ENCODE peak calls at places on chromosomes 2 and 18, in six cellular contexts. Z is GM12865; U is MCF 10A; K is activated T-cell treated with anti-CD3 and anti-CD28 coated beads, Interleukin-2, amount 50 U/mL, for 48 hours; M is pulmonary artery endothelial cell; V is nephron progenitor cell. F is an unnamed sample.

GRCh38 chr2:9952286-9952737 is 819 bp downstream of the GRHL1 start:
- DNase-seq in Z (no peak), V (no peak), M (no peak), U (no peak), K (no peak), F (no peak)

GRCh38 chr2:84181927-84182326 is 277.2 kb downstream of the SUCLG1 start:
- DNase-seq in M (no peak), V (no peak), K (no peak), U (no peak), Z (no peak), F (no peak)

GRCh38 chr2:215973954-215974699 is 39.2 kb downstream of the MREG start:
- DNase-seq in K (no peak), V (no peak), U (peak; percentile 88), M (no peak), Z (no peak), F (no peak)

GRCh38 chr2:186474196-186474595 is 11.9 kb upstream of the ZC3H15 start:
- DNase-seq in V (no peak), M (no peak), K (no peak), U (no peak), Z (no peak), F (no peak)

GRCh38 chr2:216774620-216775019 is 79.3 kb upstream of the IGFBP5 start:
- DNase-seq in M (no peak), Z (no peak), K (no peak), U (peak; percentile 48), V (no peak), F (no peak)

GRCh38 chr2:66432801-66433694 is 1.9 kb upstream of the MEIS1 start:
- DNase-seq in M (peak; percentile 91), Z (no peak), K (no peak), V (peak; percentile 89), U (peak; percentile 94), F (no peak)

GRCh38 chr2:238864207-238865014 is 16.5 kb downstream of the TWIST2 start:
- DNase-seq in K (peak; percentile 66), U (peak; percentile 98), M (peak; percentile 91), Z (no peak), V (peak; percentile 63), F (no peak)

GRCh38 chr2:163248321-163249090 is 409.9 kb upstream of the KCNH7 start:
- DNase-seq in K (no peak), M (no peak), Z (no peak), U (no peak), V (no peak), F (no peak)

GRCh38 chr18:24731158-24731557 is 270.7 kb downstream of the HRH4 start:
- DNase-seq in M (no peak), Z (peak; percentile 16), V (no peak), U (no peak), K (no peak), F (no peak)

GRCh38 chr2:54115284-54116137 is at the start of gene ACYP2:
- DNase-seq in V (peak; percentile 89), U (peak; percentile 94), M (peak; percentile 83), K (peak; percentile 95), Z (peak; percentile 97), F (peak; percentile 87)

GRCh38 chr2:96788393-96789244 is 27.4 kb upstream of the CNNM3 start:
- DNase-seq in M (no peak), V (no peak), K (no peak), Z (no peak), U (peak; percentile 54), F (no peak)

GRCh38 chr2:58261215-58261614 is 20.1 kb upstream of the FANCL start:
- DNase-seq in U (no peak), Z (no peak), K (no peak), M (no peak), V (no peak), F (no peak)

F was measured in CD4-positive, alpha-beta T cell.